ENCODE peak calls at places on chromosomes 13 and 19, in five cellular contexts. One of them, this sample, is unnamed.

GRCh38 chr19:48113190-48113917 is 2.7 kb upstream of the PLA2G4C start:
- DNase-seq in ascending aorta: no peak
- DNase-seq in CD4-positive, CD25-positive, alpha-beta regulatory T cell: no peak
- DNase-seq in colonic mucosa: no peak
- DNase-seq in effector memory CD4-positive, alpha-beta T cell: no peak
- DNase-seq in this sample: no peak

GRCh38 chr19:33620611-33621010 is 1.1 kb upstream of the CHST8 start:
- DNase-seq in ascending aorta: no peak
- DNase-seq in CD4-positive, CD25-positive, alpha-beta regulatory T cell: no peak
- DNase-seq in colonic mucosa: no peak
- DNase-seq in effector memory CD4-positive, alpha-beta T cell: no peak
- DNase-seq in this sample: no peak

GRCh38 chr13:47549219-47549752 is 451.8 kb downstream of the SUCLA2 start:
- DNase-seq in ascending aorta: no peak
- DNase-seq in CD4-positive, CD25-positive, alpha-beta regulatory T cell: no peak
- DNase-seq in colonic mucosa: no peak
- DNase-seq in effector memory CD4-positive, alpha-beta T cell: no peak
- DNase-seq in this sample: no peak

GRCh38 chr13:67515895-67516294 is 285.8 kb upstream of the PCDH9 start:
- DNase-seq in ascending aorta: no peak
- DNase-seq in CD4-positive, CD25-positive, alpha-beta regulatory T cell: no peak
- DNase-seq in colonic mucosa: no peak
- DNase-seq in effector memory CD4-positive, alpha-beta T cell: no peak
- DNase-seq in this sample: no peak

GRCh38 chr13:45337803-45338202 is 3.2 kb downstream of the TPT1 start:
- DNase-seq in ascending aorta: no peak
- DNase-seq in CD4-positive, CD25-positive, alpha-beta regulatory T cell: no peak
- DNase-seq in colonic mucosa: no peak
- DNase-seq in effector memory CD4-positive, alpha-beta T cell: no peak
- DNase-seq in this sample: no peak

GRCh38 chr19:3710265-3710812 is 2.2 kb downstream of the TJP3 start:
- DNase-seq in ascending aorta: peak
- DNase-seq in CD4-positive, CD25-positive, alpha-beta regulatory T cell: no peak
- DNase-seq in colonic mucosa: peak
- DNase-seq in effector memory CD4-positive, alpha-beta T cell: no peak
- DNase-seq in this sample: peak

GRCh38 chr19:30175987-30176386 is 196.2 kb upstream of the ZNF536 start:
- DNase-seq in ascending aorta: no peak
- DNase-seq in CD4-positive, CD25-positive, alpha-beta regulatory T cell: no peak
- DNase-seq in colonic mucosa: no peak
- DNase-seq in effector memory CD4-positive, alpha-beta T cell: no peak
- DNase-seq in this sample: no peak

GRCh38 chr13:45086484-45086883 is 33.8 kb upstream of the GTF2F2 start:
- DNase-seq in ascending aorta: no peak
- DNase-seq in CD4-positive, CD25-positive, alpha-beta regulatory T cell: no peak
- DNase-seq in colonic mucosa: no peak
- DNase-seq in effector memory CD4-positive, alpha-beta T cell: no peak
- DNase-seq in this sample: no peak

GRCh38 chr19:16216744-16217670 is 19.3 kb downstream of the AP1M1 start:
- DNase-seq in ascending aorta: no peak
- DNase-seq in CD4-positive, CD25-positive, alpha-beta regulatory T cell: peak
- DNase-seq in colonic mucosa: no peak
- DNase-seq in effector memory CD4-positive, alpha-beta T cell: no peak
- DNase-seq in this sample: peak

GRCh38 chr19:42092350-42092749 is 16.4 kb downstream of the ZNF574 start:
- DNase-seq in ascending aorta: no peak
- DNase-seq in CD4-positive, CD25-positive, alpha-beta regulatory T cell: peak
- DNase-seq in colonic mucosa: peak
- DNase-seq in effector memory CD4-positive, alpha-beta T cell: no peak
- DNase-seq in this sample: no peak

GRCh38 chr13:31629085-31629785 is 110.1 kb upstream of the RXFP2 start:
- DNase-seq in ascending aorta: no peak
- DNase-seq in CD4-positive, CD25-positive, alpha-beta regulatory T cell: no peak
- DNase-seq in colonic mucosa: no peak
- DNase-seq in effector memory CD4-positive, alpha-beta T cell: no peak
- DNase-seq in this sample: peak

GRCh38 chr13:96650301-96650886 is 343.9 kb downstream of the OXGR1 start:
- DNase-seq in ascending aorta: no peak
- DNase-seq in CD4-positive, CD25-positive, alpha-beta regulatory T cell: no peak
- DNase-seq in colonic mucosa: no peak
- DNase-seq in effector memory CD4-positive, alpha-beta T cell: no peak
- DNase-seq in this sample: no peak

GRCh38 chr19:2422951-2423880 is 4.2 kb downstream of the TIMM13 start:
- DNase-seq in ascending aorta: no peak
- DNase-seq in CD4-positive, CD25-positive, alpha-beta regulatory T cell: no peak
- DNase-seq in colonic mucosa: no peak
- DNase-seq in effector memory CD4-positive, alpha-beta T cell: no peak
- DNase-seq in this sample: no peak

GRCh38 chr13:66492479-66492878 is 737.7 kb downstream of the PCDH9 start:
- DNase-seq in ascending aorta: no peak
- DNase-seq in CD4-positive, CD25-positive, alpha-beta regulatory T cell: no peak
- DNase-seq in colonic mucosa: no peak
- DNase-seq in effector memory CD4-positive, alpha-beta T cell: no peak
- DNase-seq in this sample: no peak

GRCh38 chr13:40589285-40590109 is 76.9 kb downstream of the FOXO1 start:
- DNase-seq in ascending aorta: peak
- DNase-seq in CD4-positive, CD25-positive, alpha-beta regulatory T cell: no peak
- DNase-seq in colonic mucosa: no peak
- DNase-seq in effector memory CD4-positive, alpha-beta T cell: no peak
- DNase-seq in this sample: no peak

GRCh38 chr13:110221331-110221730 is 85.6 kb downstream of the COL4A1 start:
- DNase-seq in ascending aorta: no peak
- DNase-seq in CD4-positive, CD25-positive, alpha-beta regulatory T cell: no peak
- DNase-seq in colonic mucosa: no peak
- DNase-seq in effector memory CD4-positive, alpha-beta T cell: no peak
- DNase-seq in this sample: no peak

GRCh38 chr13:23792680-23793079 is 96.5 kb downstream of the MIPEP start:
- DNase-seq in ascending aorta: no peak
- DNase-seq in CD4-positive, CD25-positive, alpha-beta regulatory T cell: no peak
- DNase-seq in colonic mucosa: no peak
- DNase-seq in effector memory CD4-positive, alpha-beta T cell: no peak
- DNase-seq in this sample: no peak

GRCh38 chr13:60032836-60033235 is 130.9 kb downstream of the DIAPH3 start:
- DNase-seq in ascending aorta: no peak
- DNase-seq in CD4-positive, CD25-positive, alpha-beta regulatory T cell: no peak
- DNase-seq in colonic mucosa: no peak
- DNase-seq in effector memory CD4-positive, alpha-beta T cell: no peak
- DNase-seq in this sample: no peak

GRCh38 chr13:81987159-81987558 is 1646.2 kb upstream of the SPRY2 start:
- DNase-seq in ascending aorta: no peak
- DNase-seq in CD4-positive, CD25-positive, alpha-beta regulatory T cell: no peak
- DNase-seq in colonic mucosa: no peak
- DNase-seq in effector memory CD4-positive, alpha-beta T cell: no peak
- DNase-seq in this sample: no peak

GRCh38 chr13:83340170-83340569 is 542.1 kb downstream of the SLITRK1 start:
- DNase-seq in ascending aorta: no peak
- DNase-seq in CD4-positive, CD25-positive, alpha-beta regulatory T cell: no peak
- DNase-seq in colonic mucosa: no peak
- DNase-seq in effector memory CD4-positive, alpha-beta T cell: no peak
- DNase-seq in this sample: no peak

GRCh38 chr13:85503797-85504196 is 295.4 kb downstream of the SLITRK6 start:
- DNase-seq in ascending aorta: no peak
- DNase-seq in CD4-positive, CD25-positive, alpha-beta regulatory T cell: no peak
- DNase-seq in colonic mucosa: no peak
- DNase-seq in effector memory CD4-positive, alpha-beta T cell: no peak
- DNase-seq in this sample: no peak

DNA sequence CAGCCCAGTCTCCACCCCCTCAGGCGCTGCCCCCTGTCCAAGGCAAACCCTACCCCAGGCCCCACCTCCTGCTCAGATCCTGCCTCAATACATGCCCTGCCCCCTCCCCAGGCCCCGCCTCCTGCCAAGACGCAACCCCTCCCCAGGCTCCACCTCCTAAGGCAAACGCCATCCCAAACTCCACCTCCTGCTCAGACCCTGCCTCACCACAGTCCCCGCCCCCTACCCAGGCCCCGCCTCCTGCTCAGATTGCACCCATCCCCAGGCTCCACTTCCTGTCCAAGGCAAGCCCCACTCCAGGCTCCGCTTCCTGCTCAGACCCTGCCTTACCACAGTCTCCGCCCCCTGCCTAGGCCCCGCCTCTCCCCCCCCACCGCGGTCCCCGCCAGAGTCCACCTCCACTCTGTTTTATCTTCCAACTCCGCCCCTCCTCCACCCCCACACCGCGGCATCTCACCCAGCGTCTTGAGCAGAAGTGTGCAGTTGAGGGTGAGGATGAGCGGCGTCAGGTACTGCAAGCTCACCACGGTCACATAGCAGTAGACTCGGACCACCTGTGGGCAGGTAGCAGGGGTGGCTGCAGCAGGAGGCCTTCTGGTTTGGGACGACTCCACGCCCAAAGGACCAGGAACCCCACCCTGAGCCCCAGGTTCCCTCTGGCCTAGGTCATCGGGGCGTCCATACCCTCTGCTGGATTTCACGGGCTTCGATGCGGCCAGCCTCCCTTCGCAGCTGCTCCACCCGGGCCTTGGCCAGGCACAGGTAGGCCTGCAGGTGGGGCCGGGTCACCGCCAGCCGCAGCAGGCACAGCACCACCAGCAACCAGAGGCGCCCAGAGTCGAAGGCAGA is 17.7 kb downstream of the TMEM161A start:
- DNase-seq in ascending aorta: no peak
- DNase-seq in CD4-positive, CD25-positive, alpha-beta regulatory T cell: peak
- DNase-seq in colonic mucosa: peak
- DNase-seq in effector memory CD4-positive, alpha-beta T cell: no peak
- DNase-seq in this sample: peak
- H3K27ac ChIP-seq in ascending aorta: no peak
- H3K27ac ChIP-seq in CD4-positive, CD25-positive, alpha-beta regulatory T cell: no peak
- H3K27ac ChIP-seq in colonic mucosa: no peak
- H3K27ac ChIP-seq in effector memory CD4-positive, alpha-beta T cell: no peak
- H3K27ac ChIP-seq in this sample: no peak

GRCh38 chr19:49687566-49688316 is 1.7 kb upstream of the ADM5 start:
- DNase-seq in ascending aorta: no peak
- DNase-seq in CD4-positive, CD25-positive, alpha-beta regulatory T cell: no peak
- DNase-seq in colonic mucosa: no peak
- DNase-seq in effector memory CD4-positive, alpha-beta T cell: no peak
- DNase-seq in this sample: peak
- H3K27ac ChIP-seq in ascending aorta: no peak
- H3K27ac ChIP-seq in CD4-positive, CD25-positive, alpha-beta regulatory T cell: no peak
- H3K27ac ChIP-seq in colonic mucosa: no peak
- H3K27ac ChIP-seq in effector memory CD4-positive, alpha-beta T cell: no peak
- H3K27ac ChIP-seq in this sample: no peak

GRCh38 chr19:38542040-38542439 is 75.7 kb downstream of the MAP4K1 start:
- DNase-seq in ascending aorta: no peak
- DNase-seq in CD4-positive, CD25-positive, alpha-beta regulatory T cell: no peak
- DNase-seq in colonic mucosa: no peak
- DNase-seq in effector memory CD4-positive, alpha-beta T cell: no peak
- DNase-seq in this sample: no peak

GRCh38 chr19:38538386-38538785 is 79.4 kb downstream of the MAP4K1 start:
- DNase-seq in ascending aorta: no peak
- DNase-seq in CD4-positive, CD25-positive, alpha-beta regulatory T cell: no peak
- DNase-seq in colonic mucosa: no peak
- DNase-seq in effector memory CD4-positive, alpha-beta T cell: no peak
- DNase-seq in this sample: no peak

GRCh38 chr19:38537071-38537847 is 80.5 kb downstream of the MAP4K1 start:
- DNase-seq in ascending aorta: no peak
- DNase-seq in CD4-positive, CD25-positive, alpha-beta regulatory T cell: no peak
- DNase-seq in colonic mucosa: no peak
- DNase-seq in effector memory CD4-positive, alpha-beta T cell: no peak
- DNase-seq in this sample: no peak

GRCh38 chr19:38539751-38540150 is 78.0 kb downstream of the MAP4K1 start:
- DNase-seq in ascending aorta: no peak
- DNase-seq in CD4-positive, CD25-positive, alpha-beta regulatory T cell: no peak
- DNase-seq in colonic mucosa: no peak
- DNase-seq in effector memory CD4-positive, alpha-beta T cell: no peak
- DNase-seq in this sample: no peak

DNA sequence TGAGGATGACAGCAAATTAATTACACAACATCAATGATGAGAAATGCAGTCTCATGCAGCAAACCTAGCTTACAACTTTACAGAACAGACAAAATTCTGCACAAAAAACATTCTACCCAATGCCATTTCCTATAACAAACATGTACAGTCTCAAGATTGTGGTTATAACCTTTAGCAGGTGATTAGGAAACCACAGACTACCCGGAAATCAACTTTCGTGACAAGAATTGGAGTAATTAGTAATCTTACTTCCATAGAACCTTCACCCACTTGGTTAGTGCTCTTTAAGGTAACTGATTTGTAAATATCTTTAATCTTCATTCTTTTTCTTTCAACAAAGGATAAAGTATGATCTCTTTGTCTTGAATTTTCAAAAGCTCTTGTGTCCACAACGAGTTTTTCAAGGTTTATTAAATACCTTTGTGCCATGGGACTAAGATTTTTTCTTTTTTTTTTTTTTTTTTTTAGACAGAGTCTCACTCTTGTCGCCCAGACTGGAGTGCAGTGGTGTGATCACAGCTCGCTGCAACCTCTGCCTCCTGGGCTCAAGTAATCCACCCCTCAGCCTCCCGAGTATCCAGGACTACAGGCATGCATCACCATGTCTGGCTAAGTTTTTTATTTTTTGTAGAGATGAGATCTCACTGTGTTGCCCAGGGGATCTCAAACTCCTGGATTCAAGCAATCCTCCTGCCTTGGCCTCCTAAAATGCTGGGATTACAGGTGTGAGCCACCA is 78.8 kb downstream of the MAP4K1 start:
- DNase-seq in ascending aorta: no peak
- DNase-seq in CD4-positive, CD25-positive, alpha-beta regulatory T cell: peak
- DNase-seq in colonic mucosa: no peak
- DNase-seq in effector memory CD4-positive, alpha-beta T cell: no peak
- DNase-seq in this sample: no peak
- H3K27ac ChIP-seq in ascending aorta: peak
- H3K27ac ChIP-seq in CD4-positive, CD25-positive, alpha-beta regulatory T cell: peak
- H3K27ac ChIP-seq in colonic mucosa: no peak
- H3K27ac ChIP-seq in effector memory CD4-positive, alpha-beta T cell: peak
- H3K27ac ChIP-seq in this sample: peak

GRCh38 chr13:113920173-113920572 is 53.7 kb downstream of the C13orf46 start:
- DNase-seq in ascending aorta: no peak
- DNase-seq in CD4-positive, CD25-positive, alpha-beta regulatory T cell: no peak
- DNase-seq in colonic mucosa: peak
- DNase-seq in effector memory CD4-positive, alpha-beta T cell: no peak
- DNase-seq in this sample: no peak
- H3K27ac ChIP-seq in ascending aorta: no peak
- H3K27ac ChIP-seq in CD4-positive, CD25-positive, alpha-beta regulatory T cell: no peak
- H3K27ac ChIP-seq in colonic mucosa: no peak
- H3K27ac ChIP-seq in effector memory CD4-positive, alpha-beta T cell: no peak
- H3K27ac ChIP-seq in this sample: no peak

DNA sequence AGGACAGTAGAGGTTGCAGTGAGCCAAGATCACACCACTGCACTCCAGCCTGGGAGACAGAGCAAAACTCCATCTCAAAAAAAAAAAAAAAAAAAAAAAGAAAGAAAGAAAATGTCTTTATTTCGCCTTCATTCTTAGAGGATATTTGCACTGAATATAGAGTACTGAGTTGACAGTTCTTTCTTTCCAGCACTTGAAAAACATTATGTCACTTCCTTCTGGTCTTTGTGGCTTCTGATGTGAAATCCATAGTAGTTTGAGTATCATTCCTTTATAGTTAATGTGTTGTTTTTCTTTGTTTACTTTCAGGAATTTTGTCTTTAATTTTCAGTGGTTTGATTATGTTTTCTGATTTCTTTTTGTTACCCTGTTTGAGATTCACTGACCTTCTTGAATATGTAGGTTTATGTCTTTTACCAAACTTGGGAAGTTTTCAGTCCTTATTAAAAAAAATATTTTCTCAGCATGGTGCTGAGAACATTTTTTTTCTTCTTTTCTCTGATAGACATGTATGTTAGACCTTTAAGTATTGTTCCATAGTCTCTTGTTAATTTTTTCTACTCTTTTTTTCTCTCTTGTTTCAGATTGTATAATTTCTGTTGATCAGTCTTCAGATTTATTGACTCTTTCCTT is 50.1 kb downstream of the PCCA start:
- DNase-seq in ascending aorta: no peak
- DNase-seq in CD4-positive, CD25-positive, alpha-beta regulatory T cell: no peak
- DNase-seq in colonic mucosa: no peak
- DNase-seq in effector memory CD4-positive, alpha-beta T cell: no peak
- DNase-seq in this sample: no peak
- H3K27ac ChIP-seq in ascending aorta: no peak
- H3K27ac ChIP-seq in CD4-positive, CD25-positive, alpha-beta regulatory T cell: no peak
- H3K27ac ChIP-seq in colonic mucosa: no peak
- H3K27ac ChIP-seq in effector memory CD4-positive, alpha-beta T cell: no peak
- H3K27ac ChIP-seq in this sample: no peak